ENCODE peak calls at places on chromosomes 7 and 10, in nine cellular contexts. Y, V, Q, L, J, I, P, S and U are unnamed samples.

GRCh38 chr10:46096909-46097575 is 51.0 kb upstream of the MSMB start:
- DNase-seq in Y (no peak), V (no peak), Q (no peak), L (no peak), J (no peak), I (no peak), P (no peak), S (peak; percentile 23), U (no peak)

GRCh38 chr10:25522294-25522693 is 347.5 kb downstream of the GPR158 start:
- DNase-seq in Y (no peak), V (no peak), Q (no peak), L (peak; percentile 46), J (no peak), I (no peak), P (no peak), S (no peak), U (no peak)

GRCh38 chr7:155788616-155789000 is 23.7 kb downstream of the SHH start:
- DNase-seq in Y (no peak), V (no peak), Q (no peak), L (no peak), J (peak; percentile 64), I (no peak), P (no peak), S (no peak), U (no peak)

GRCh38 chr10:11742009-11742778 is at the start of gene ECHDC3:
- DNase-seq in Y (peak; percentile 16), V (peak; percentile 23), Q (peak; percentile 42), L (peak; percentile 38), J (peak; percentile 88), I (peak; percentile 70), P (peak; percentile 63), S (peak; percentile 54), U (peak; percentile 29)

GRCh38 chr7:7761974-7762769 is 43.8 kb upstream of the RPA3 start:
- DNase-seq in Y (peak; percentile 15), V (peak; percentile 31), Q (peak; percentile 58), L (peak; percentile 62), J (no peak), I (peak; percentile 3), P (peak; percentile 42), S (peak; percentile 72), U (no peak)

GRCh38 chr10:114306116-114306973 is 67.3 kb downstream of the VWA2 start:
- DNase-seq in Y (no peak), V (no peak), Q (peak; percentile 98), L (peak; percentile 66), J (no peak), I (no peak), P (no peak), S (peak; percentile 98), U (no peak)

GRCh38 chr7:12111461-12112405 is 99.4 kb upstream of the TMEM106B start:
- DNase-seq in Y (no peak), V (no peak), Q (peak; percentile 39), L (peak; percentile 53), J (peak; percentile 69), I (peak; percentile 20), P (no peak), S (peak; percentile 74), U (no peak)

GRCh38 chr7:156986378-156986777 is 24.1 kb downstream of the MNX1 start:
- DNase-seq in Y (no peak), V (no peak), Q (no peak), L (no peak), J (no peak), I (no peak), P (no peak), S (no peak), U (no peak)

GRCh38 chr7:102260856-102261255 is 25.8 kb upstream of the SH2B2 start:
- DNase-seq in Y (no peak), V (no peak), Q (peak; percentile 65), L (peak; percentile 50), J (no peak), I (no peak), P (no peak), S (peak; percentile 14), U (no peak)

GRCh38 chr10:43824934-43825333 is 176.3 kb upstream of the ZNF32 start:
- DNase-seq in Y (no peak), V (no peak), Q (peak; percentile 53), L (peak; percentile 64), J (peak; percentile 86), I (no peak), P (no peak), S (no peak), U (no peak)

GRCh38 chr10:128049226-128050010 is 76.8 kb downstream of the MKI67 start:
- DNase-seq in Y (no peak), V (no peak), Q (no peak), L (no peak), J (peak; percentile 62), I (no peak), P (no peak), S (no peak), U (no peak)

GRCh38 chr7:24705481-24705954 is 51.7 kb downstream of the GSDME start:
- DNase-seq in Y (no peak), V (no peak), Q (no peak), L (no peak), J (no peak), I (no peak), P (no peak), S (no peak), U (no peak)

GRCh38 chr7:155461631-155462030 is 3.7 kb downstream of the EN2 start:
- DNase-seq in Y (no peak), V (no peak), Q (no peak), L (no peak), J (peak; percentile 22), I (no peak), P (no peak), S (no peak), U (no peak)

GRCh38 chr10:79406683-79407396 is 38.6 kb downstream of the ZCCHC24 start:
- DNase-seq in Y (no peak), V (no peak), Q (no peak), L (no peak), J (peak; percentile 52), I (no peak), P (no peak), S (no peak), U (no peak)

GRCh38 chr10:22557321-22557720 is 157.1 kb downstream of the PIP4K2A start:
- DNase-seq in Y (no peak), V (no peak), Q (no peak), L (peak; percentile 23), J (no peak), I (no peak), P (no peak), S (no peak), U (no peak)

GRCh38 chr7:72053273-72053672 is 358.9 kb downstream of the CALN1 start:
- DNase-seq in Y (no peak), V (no peak), Q (no peak), L (no peak), J (no peak), I (no peak), P (no peak), S (no peak), U (no peak)

GRCh38 chr7:27175626-27176342 is 1.7 kb upstream of the HOXA10 start:
- DNase-seq in Y (no peak), V (no peak), Q (no peak), L (no peak), J (peak; percentile 75), I (no peak), P (no peak), S (peak; percentile 85), U (peak; percentile 13)

GRCh38 chr7:28586736-28587135 is 174.4 kb downstream of the CREB5 start:
- DNase-seq in Y (no peak), V (no peak), Q (peak; percentile 17), L (no peak), J (no peak), I (no peak), P (no peak), S (no peak), U (no peak)